ENCODE peak calls at places on chromosomes 1 and 21, in eight cellular contexts. L, R, O, N, A, S, J and D are unnamed samples.

GRCh38 chr1:154236855-154237254 is 16.1 kb downstream of the UBAP2L start:
- DNase-seq in S (no peak), J (no peak), A (no peak), R (no peak), L (no peak), N (no peak), O (no peak), D (no peak)

GRCh38 chr1:6253380-6253779 is 7.5 kb downstream of the GPR153 start:
- DNase-seq in A (no peak), N (no peak), S (no peak), L (no peak), R (no peak), O (no peak), J (no peak), D (no peak)

GRCh38 chr1:59565611-59566410 is 248.9 kb upstream of the HOOK1 start:
- DNase-seq in N (no peak), R (no peak), J (no peak), S (peak), A (peak), L (no peak), O (no peak), D (no peak)

GRCh38 chr1:66354311-66354922 is 179.5 kb upstream of the SGIP1 start:
- DNase-seq in N (no peak), J (peak), O (no peak), L (no peak), S (no peak), A (no peak), R (no peak), D (no peak)

GRCh38 chr1:156866679-156867015 is 6.0 kb downstream of the NTRK1 start:
- DNase-seq in L (no peak), N (no peak), S (no peak), A (no peak), O (no peak), J (peak), R (no peak), D (peak)

GRCh38 chr1:154386643-154387352 is 18.3 kb upstream of the IL6R start:
- DNase-seq in N (no peak), A (no peak), O (no peak), S (peak), L (no peak), J (no peak), R (no peak), D (no peak)

GRCh38 chr21:37868896-37869295 is 47.4 kb downstream of the KCNJ6 start:
- DNase-seq in O (peak), N (no peak), S (peak), A (peak), R (no peak), L (no peak), J (no peak), D (no peak)

GRCh38 chr1:3352084-3352951 is 102.1 kb upstream of the ARHGEF16 start:
- DNase-seq in A (peak), S (peak), O (no peak), N (no peak), R (peak), J (peak), L (no peak), D (peak)

GRCh38 chr1:220748091-220748934 is at the start of gene MTARC2:
- DNase-seq in A (peak), N (no peak), O (no peak), S (peak), R (peak), L (no peak), J (peak), D (peak)